ENCODE peak calls at places on chromosome 6, in ten cellular contexts. N is activated T-cell treated with anti-CD3 and anti-CD28 coated beads for 1 hour; E is AML-193; O is uterus; C is effector memory CD4-positive, alpha-beta T cell; Z is KG1; D is hypothalamus; M is NCI-H2081 treated with DMSO at 0.1 percent for 48 hours; V is osteoblast; A is hepatocyte. K is an unnamed sample.

GRCh38 chr6:136989591-136990578 is 54.9 kb downstream of the IL20RA start:
- DNase-seq in N (no peak), E (no peak), O (peak), C (no peak), Z (no peak), D (no peak), M (no peak), V (no peak), A (peak), K (no peak)

GRCh38 chr6:158853072-158853871 is 34.1 kb upstream of the EZR start:
- DNase-seq in N (peak), E (no peak), O (peak), C (peak), Z (no peak), D (no peak), M (no peak), V (peak), A (peak), K (peak)

GRCh38 chr6:158226655-158227512 is 58.7 kb downstream of the GTF2H5 start:
- DNase-seq in N (no peak), E (no peak), O (no peak), C (no peak), Z (no peak), D (no peak), M (no peak), V (no peak), A (peak), K (no peak)

GRCh38 chr6:10610289-10610688 is 84.1 kb downstream of the C6orf52 start:
- DNase-seq in N (no peak), E (no peak), O (no peak), C (no peak), Z (no peak), D (no peak), M (no peak), V (peak), A (no peak), K (no peak)

GRCh38 chr6:154683756-154684523 is 49.3 kb upstream of the SCAF8 start:
- DNase-seq in N (no peak), E (peak), O (no peak), C (no peak), Z (peak), D (no peak), M (no peak), V (peak), A (no peak), K (no peak)

GRCh38 chr6:88599561-88599960 is 363.9 kb downstream of the RNGTT start:
- DNase-seq in N (no peak), E (no peak), O (no peak), C (no peak), Z (no peak), D (no peak), M (no peak), V (no peak), A (no peak), K (no peak)

GRCh38 chr6:155770313-155770712 is 314.7 kb upstream of the NOX3 start:
- DNase-seq in N (no peak), E (no peak), O (no peak), C (no peak), Z (no peak), D (no peak), M (no peak), V (no peak), A (no peak), K (no peak)

GRCh38 chr6:34964564-34964963 is 75.5 kb downstream of the ANKS1A start:
- DNase-seq in N (no peak), E (no peak), O (no peak), C (no peak), Z (no peak), D (no peak), M (no peak), V (no peak), A (no peak), K (no peak)

GRCh38 chr6:15359335-15359862 is 113.5 kb downstream of the JARID2 start:
- DNase-seq in N (no peak), E (no peak), O (peak), C (no peak), Z (no peak), D (no peak), M (no peak), V (peak), A (no peak), K (no peak)

K was measured in ACHN.